ENCODE peak calls at places on chromosome 4, in seven cellular contexts. W is MM.1S, I is body of pancreas, S is keratinocyte, N is tibial nerve, L is mammary epithelial cell, J is upper lobe of left lung. Z is an unnamed sample.

GRCh38 chr4:99324978-99325377 is 3.8 kb upstream of the ADH1B start:
- DNase-seq in W (no peak), I (peak), S (no peak), N (peak), L (no peak), J (no peak), Z (peak)

GRCh38 chr4:118102195-118102594 is 67.9 kb downstream of the NDST3 start:
- DNase-seq in W (no peak), I (no peak), S (no peak), N (no peak), L (no peak), J (no peak), Z (no peak)

GRCh38 chr4:109302366-109303140 is at the start of gene COL25A1:
- DNase-seq in W (peak), I (peak), S (no peak), N (no peak), L (no peak), J (peak), Z (peak)

GRCh38 chr4:60726779-60727178 is 473.3 kb upstream of the ADGRL3 start:
- DNase-seq in W (no peak), I (no peak), S (no peak), N (no peak), L (no peak), J (no peak), Z (no peak)

GRCh38 chr4:183999435-183999834 is 94.3 kb downstream of the STOX2 start:
- DNase-seq in W (no peak), I (no peak), S (no peak), N (no peak), L (no peak), J (no peak), Z (no peak)

GRCh38 chr4:185839204-185839712 is 27.3 kb upstream of the SORBS2 start:
- DNase-seq in W (no peak), I (peak), S (peak), N (no peak), L (peak), J (no peak), Z (peak)

GRCh38 chr4:37780444-37781133 is 45.9 kb upstream of the PGM2 start:
- DNase-seq in W (peak), I (peak), S (no peak), N (no peak), L (no peak), J (no peak), Z (no peak)

GRCh38 chr4:137956256-137956655 is 285.9 kb downstream of the SLC7A11 start:
- DNase-seq in W (no peak), I (no peak), S (no peak), N (no peak), L (peak), J (no peak), Z (no peak)

GRCh38 chr4:772118-772517 is 53.8 kb downstream of the CPLX1 start:
- DNase-seq in W (no peak), I (no peak), S (no peak), N (no peak), L (no peak), J (no peak), Z (peak)

GRCh38 chr4:173538903-173539445 is 8.9 kb upstream of the HAND2 start:
- DNase-seq in W (no peak), I (no peak), S (no peak), N (no peak), L (no peak), J (no peak), Z (peak)

GRCh38 chr4:38323141-38323634 is 340.8 kb upstream of the KLF3 start:
- DNase-seq in W (no peak), I (no peak), S (no peak), N (no peak), L (peak), J (no peak), Z (no peak)

GRCh38 chr4:104589264-104589868 is 94.7 kb upstream of the CXXC4 start:
- DNase-seq in W (no peak), I (no peak), S (no peak), N (no peak), L (no peak), J (no peak), Z (no peak)

DNA sequence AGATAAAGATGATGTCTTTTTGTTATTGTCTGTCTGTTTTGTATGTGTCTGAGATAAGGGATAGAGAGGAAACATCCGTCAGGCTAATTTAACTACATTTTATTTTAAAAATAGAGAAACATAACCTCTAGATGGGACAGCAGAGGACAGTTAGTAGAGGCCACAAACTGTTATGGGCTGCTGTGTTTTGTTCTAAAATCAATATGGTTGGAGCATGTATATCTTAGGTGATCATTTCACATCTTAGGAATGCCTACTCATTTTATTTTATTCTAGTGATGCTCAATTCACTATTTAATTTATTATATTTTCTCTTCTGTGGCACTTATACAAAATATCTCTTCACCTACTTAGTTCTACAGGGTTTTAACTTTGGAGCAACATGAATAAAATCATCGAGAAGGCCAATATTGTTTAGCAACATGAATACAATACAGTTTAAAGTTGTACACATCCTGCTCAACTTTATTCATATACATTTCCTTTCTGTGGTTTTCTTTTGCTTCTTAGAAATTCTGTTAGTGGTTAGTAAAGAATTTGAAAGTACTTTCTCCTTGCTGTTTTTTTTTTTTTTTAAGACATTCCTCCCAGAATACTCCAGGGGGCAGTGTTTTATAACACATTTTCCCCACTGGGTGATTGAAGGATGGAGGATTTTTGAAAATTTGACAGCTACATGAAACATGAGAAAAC is 392.9 kb downstream of the UNC5C start:
- DNase-seq in W (peak), I (no peak), S (no peak), N (no peak), L (peak), J (no peak), Z (no peak)
- TF ChIP-seq CTCF in W (peak), I (peak), S (peak), N (peak), L (peak), J (peak), Z (peak)

DNA sequence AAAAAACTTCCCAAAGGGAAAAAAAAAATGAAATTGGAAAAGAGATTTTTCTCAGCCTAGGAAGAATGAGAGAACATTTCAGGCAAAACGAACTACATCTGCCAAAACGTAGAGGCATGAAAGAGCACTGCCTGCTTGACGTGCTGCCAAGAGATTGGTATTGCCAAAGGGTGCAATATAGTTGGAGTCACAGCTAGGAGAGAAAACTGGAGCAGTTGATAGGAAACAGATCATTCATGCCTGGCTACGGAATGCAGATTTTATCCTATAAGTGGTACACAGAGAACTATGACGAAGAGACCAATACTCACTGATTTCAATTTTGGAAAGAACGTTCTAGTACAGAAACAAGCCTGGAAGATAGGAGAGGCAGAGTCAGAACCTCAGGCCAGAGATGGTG is 68.4 kb upstream of the IQCM start:
- DNase-seq in W (no peak), I (no peak), S (no peak), N (no peak), L (no peak), J (no peak), Z (peak)
- H3K27ac ChIP-seq in W (no peak), I (no peak), S (no peak), N (no peak), L (no peak), J (no peak), Z (no peak)

GRCh38 chr4:128220286-128221235 is 67.1 kb downstream of the PGRMC2 start:
- DNase-seq in W (peak), I (no peak), S (no peak), N (no peak), L (peak), J (no peak), Z (no peak)
- TF ChIP-seq CTCF in W (peak), I (no peak), S (peak), N (no peak), L (peak), J (peak), Z (no peak)

GRCh38 chr4:156888762-156889161 is 82.8 kb downstream of the PDGFC start:
- DNase-seq in W (no peak), I (no peak), S (no peak), N (no peak), L (peak), J (no peak), Z (no peak)
- H3K27ac ChIP-seq in W (no peak), I (no peak), S (peak), N (no peak), L (peak), J (no peak), Z (no peak)

DNA sequence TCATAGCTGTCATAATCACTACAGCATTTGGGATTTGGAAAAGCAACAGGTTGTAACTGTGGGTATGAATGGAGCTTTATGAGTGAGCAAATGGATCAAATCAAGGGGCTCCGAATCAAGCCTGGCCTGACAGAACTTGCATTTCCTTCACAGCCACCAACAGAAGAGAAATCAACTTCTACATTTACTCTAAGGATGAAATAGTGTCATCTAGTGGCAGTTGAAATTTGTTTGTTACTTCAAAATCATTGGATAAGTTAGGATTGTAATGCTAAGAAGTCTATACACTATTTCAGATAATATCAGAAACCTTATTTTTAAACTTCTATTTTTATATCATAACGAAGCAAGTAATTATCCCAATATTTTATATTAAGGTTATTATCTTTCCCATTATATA is 10.7 kb upstream of the WDR17 start:
- DNase-seq in W (peak), I (no peak), S (no peak), N (no peak), L (no peak), J (no peak), Z (no peak)
- TF ChIP-seq CTCF in W (peak), I (peak), S (no peak), N (no peak), L (no peak), J (no peak), Z (no peak)

DNA sequence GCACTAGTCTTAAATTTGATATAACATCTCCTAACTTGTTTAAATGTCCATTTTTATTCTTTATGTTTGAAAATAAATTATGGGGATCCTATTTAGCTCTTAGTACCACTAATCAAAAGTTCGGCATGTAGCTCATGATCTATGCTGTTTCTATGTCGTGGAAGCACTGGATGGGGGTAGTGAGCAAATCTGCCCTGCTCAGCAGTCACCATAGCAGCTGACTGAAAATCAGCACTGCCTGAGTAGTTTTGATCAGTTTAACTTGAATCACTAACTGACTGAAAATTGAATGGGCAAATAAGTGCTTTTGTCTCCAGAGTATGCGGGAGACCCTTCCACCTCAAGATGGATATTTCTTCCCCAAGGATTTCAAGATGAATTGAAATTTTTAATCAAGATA is 27.6 kb downstream of the NUDT6 start:
- DNase-seq in W (no peak), I (no peak), S (no peak), N (no peak), L (no peak), J (no peak), Z (no peak)
- H3K27ac ChIP-seq in W (no peak), I (no peak), S (no peak), N (no peak), L (no peak), J (no peak), Z (no peak)